ENCODE peak calls at places on chromosomes 2 and 18, in nine cellular contexts. A is neuronal stem cell, H is right lobe of liver, K is stomach, Z is H7, J is ovary, M is uterus, V is tibial nerve, T is endothelial cell of umbilical vein. Q is an unnamed sample. For H3K36me3, the result is how much of the 10 kb centered on the place peaks cover.

GRCh38 chr2:157329524-157329923 is 3.9 kb upstream of the ERMN start:
- DNase-seq in J (no peak), M (no peak), T (no peak), A (no peak), Z (no peak), H (peak), V (no peak), K (peak), Q (no peak)

GRCh38 chr2:218781691-218782528 is at the start of gene CYP27A1:
- DNase-seq in A (peak), T (peak), M (peak), Z (peak), J (peak), V (peak), H (peak), K (peak), Q (no peak)

GRCh38 chr2:66814916-66815315 is 380.0 kb downstream of the MEIS1 start:
- DNase-seq in M (no peak), T (no peak), J (no peak), K (no peak), Z (no peak), A (no peak), V (no peak), H (no peak), Q (no peak)

GRCh38 chr2:100621371-100621910 is 58.6 kb downstream of the PDCL3 start:
- DNase-seq in V (no peak), Z (no peak), K (no peak), T (no peak), H (no peak), J (no peak), M (no peak), A (no peak), Q (no peak)

GRCh38 chr2:36459725-36460137 is 104.2 kb downstream of the CRIM1 start:
- DNase-seq in Z (peak), J (no peak), V (no peak), T (peak), A (peak), M (no peak), H (no peak), K (peak), Q (peak)

GRCh38 chr2:127050803-127051115 is 56.2 kb downstream of the BIN1 start:
- DNase-seq in T (no peak), K (no peak), M (no peak), V (no peak), A (no peak), H (no peak), Z (no peak), J (no peak), Q (no peak)

GRCh38 chr2:159891917-159892691 is 94.1 kb upstream of the CD302 start:
- DNase-seq in M (no peak), Z (no peak), K (no peak), H (no peak), V (no peak), A (no peak), T (peak), J (no peak), Q (no peak)

GRCh38 chr2:187586091-187586632 is 31.9 kb upstream of the TFPI start:
- DNase-seq in A (no peak), M (no peak), H (no peak), J (no peak), T (peak), V (no peak), Z (no peak), K (no peak), Q (no peak)

GRCh38 chr2:177900091-177900490 is 172.5 kb downstream of the PDE11A start:
- DNase-seq in J (no peak), H (no peak), M (no peak), A (no peak), K (no peak), T (no peak), V (no peak), Z (no peak), Q (no peak)

GRCh38 chr2:214135966-214136365 is 274.9 kb upstream of the VWC2L start:
- DNase-seq in M (no peak), T (no peak), H (no peak), K (no peak), J (no peak), V (no peak), A (no peak), Z (no peak), Q (no peak)

GRCh38 chr2:45237128-45237527 is 227.9 kb upstream of the SIX2 start:
- DNase-seq in H (no peak), Z (no peak), V (no peak), K (no peak), T (no peak), M (no peak), A (no peak), J (no peak), Q (no peak)

GRCh38 chr2:45734952-45735351 is 83.5 kb downstream of the PRKCE start:
- DNase-seq in M (no peak), H (no peak), T (no peak), Z (no peak), J (no peak), K (no peak), V (no peak), A (no peak), Q (no peak)

GRCh38 chr2:197293252-197294007 is 17.1 kb downstream of the ANKRD44 start:
- DNase-seq in A (no peak), H (no peak), M (no peak), V (no peak), K (no peak), Z (no peak), T (no peak), J (no peak), Q (no peak)

GRCh38 chr18:33923980-33924379 is 300.7 kb downstream of the NOL4 start:
- DNase-seq in J (no peak), T (no peak), K (no peak), M (no peak), H (no peak), Z (no peak), A (no peak), V (no peak), Q (no peak)

DNA sequence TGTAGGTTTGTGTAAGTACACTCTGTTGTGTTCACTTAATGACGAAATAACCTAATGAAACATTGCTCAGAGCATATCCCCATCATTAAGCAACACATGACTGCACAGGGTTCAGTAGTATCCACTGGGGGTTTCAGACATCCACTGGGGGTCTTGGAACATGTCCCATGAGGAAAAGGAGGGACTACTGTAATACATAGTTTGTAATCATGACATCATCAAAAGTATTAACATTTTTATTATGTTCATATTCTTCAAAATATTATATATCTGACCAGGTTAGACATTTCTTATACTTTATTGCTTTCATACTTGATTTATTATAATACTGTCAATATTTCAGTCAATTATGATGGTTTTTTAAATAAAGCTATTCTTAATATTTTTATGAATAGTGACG is 54.4 kb upstream of the EMILIN2 start:
- DNase-seq in T (no peak), H (no peak), Z (no peak), M (no peak), K (no peak), A (no peak), J (no peak), V (no peak), Q (no peak)
- H3K36me3 ChIP-seq in T (under half), H (under half), Z (under half), M (under half), K (half or more), A (under half), J (under half), V (under half), Q (under half)

GRCh38 chr2:6916224-6916623 is 988 bp upstream of the RNF144A start:
- DNase-seq in T (no peak), Z (no peak), A (no peak), M (no peak), K (no peak), V (no peak), H (no peak), J (no peak), Q (no peak)

GRCh38 chr2:6917071-6917760 is at the start of gene RNF144A:
- DNase-seq in A (peak), H (peak), J (peak), M (peak), T (peak), V (peak), K (peak), Z (peak), Q (peak)

GRCh38 chr2:6916736-6917070 is 509 bp upstream of the RNF144A start:
- DNase-seq in H (no peak), J (no peak), T (no peak), A (no peak), K (no peak), Z (no peak), V (no peak), M (no peak), Q (no peak)

GRCh38 chr2:6919912-6920905 is 3.0 kb downstream of the RNF144A start:
- DNase-seq in M (no peak), J (peak), T (no peak), K (no peak), V (no peak), H (no peak), Z (no peak), A (no peak), Q (no peak)

GRCh38 chr2:6917761-6918421 is 679 bp downstream of the RNF144A start:
- DNase-seq in K (no peak), H (peak), J (peak), Z (no peak), M (peak), V (no peak), A (peak), T (no peak), Q (peak)
- H3K4me3 ChIP-seq in K (peak), H (peak), J (peak), Z (peak), M (peak), V (peak), A (peak), T (peak), Q (peak)

GRCh38 chr2:106107509-106108131 is 86.5 kb downstream of the UXS1 start:
- DNase-seq in A (no peak), V (no peak), M (no peak), H (no peak), K (no peak), J (no peak), Z (no peak), T (no peak), Q (no peak)

GRCh38 chr2:106105151-106105922 is 88.8 kb downstream of the UXS1 start:
- DNase-seq in H (no peak), K (no peak), J (no peak), A (no peak), V (no peak), Z (no peak), T (no peak), M (no peak), Q (no peak)

GRCh38 chr2:106108351-106108750 is 85.8 kb downstream of the UXS1 start:
- DNase-seq in M (no peak), V (no peak), T (peak), A (no peak), K (no peak), H (no peak), J (peak), Z (no peak), Q (no peak)

GRCh38 chr2:106108791-106109190 is 85.3 kb downstream of the UXS1 start:
- DNase-seq in M (no peak), H (no peak), K (no peak), A (no peak), V (no peak), Z (no peak), T (no peak), J (no peak), Q (no peak)

DNA sequence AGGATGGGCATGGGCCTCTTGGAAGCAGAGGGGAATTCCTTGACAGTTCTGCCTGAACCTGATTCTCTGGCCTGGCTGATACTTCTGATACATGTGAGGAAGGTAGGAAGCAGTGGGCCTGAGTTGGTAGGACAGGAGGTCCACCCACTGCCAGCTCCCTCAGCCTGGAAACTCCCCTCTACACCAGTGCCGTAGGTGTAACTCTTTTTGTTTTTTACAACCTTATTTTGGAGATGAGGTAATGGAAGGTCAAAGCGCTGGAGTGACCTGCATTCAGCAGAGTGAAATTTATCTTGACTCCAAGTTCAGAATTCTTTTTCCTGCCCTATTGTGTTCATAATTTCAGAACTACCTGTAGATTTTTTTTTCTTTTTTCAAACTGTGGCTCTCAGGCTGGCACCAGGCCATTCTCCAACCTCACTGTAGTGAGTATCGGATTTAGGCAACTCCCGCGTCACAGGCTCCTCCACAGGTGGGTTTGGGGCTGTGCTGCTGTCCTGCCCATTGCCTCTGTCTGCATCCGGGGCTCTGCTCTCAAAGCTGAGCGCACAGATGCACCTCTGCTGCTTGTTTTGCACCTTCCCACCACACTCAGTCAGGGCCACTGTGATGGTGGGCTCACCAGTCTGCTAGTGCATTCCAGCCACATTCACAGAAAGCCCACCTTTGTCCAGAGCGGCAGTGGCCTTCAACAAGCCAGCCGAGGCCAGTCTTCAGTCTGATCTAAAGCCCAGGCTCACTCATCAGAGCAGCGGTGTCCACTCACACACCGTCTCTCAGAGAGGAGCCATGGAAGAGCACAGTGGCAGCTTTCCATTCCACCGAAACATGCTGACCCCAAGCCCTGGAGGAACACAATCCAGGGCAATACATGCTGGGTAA is 87.2 kb downstream of the UXS1 start:
- DNase-seq in J (no peak), V (no peak), M (no peak), K (no peak), A (no peak), H (no peak), Z (no peak), T (no peak), Q (no peak)
- H3K36me3 ChIP-seq in J (under half), V (under half), M (under half), K (under half), A (under half), H (under half), Z (under half), T (under half), Q (under half)

DNA sequence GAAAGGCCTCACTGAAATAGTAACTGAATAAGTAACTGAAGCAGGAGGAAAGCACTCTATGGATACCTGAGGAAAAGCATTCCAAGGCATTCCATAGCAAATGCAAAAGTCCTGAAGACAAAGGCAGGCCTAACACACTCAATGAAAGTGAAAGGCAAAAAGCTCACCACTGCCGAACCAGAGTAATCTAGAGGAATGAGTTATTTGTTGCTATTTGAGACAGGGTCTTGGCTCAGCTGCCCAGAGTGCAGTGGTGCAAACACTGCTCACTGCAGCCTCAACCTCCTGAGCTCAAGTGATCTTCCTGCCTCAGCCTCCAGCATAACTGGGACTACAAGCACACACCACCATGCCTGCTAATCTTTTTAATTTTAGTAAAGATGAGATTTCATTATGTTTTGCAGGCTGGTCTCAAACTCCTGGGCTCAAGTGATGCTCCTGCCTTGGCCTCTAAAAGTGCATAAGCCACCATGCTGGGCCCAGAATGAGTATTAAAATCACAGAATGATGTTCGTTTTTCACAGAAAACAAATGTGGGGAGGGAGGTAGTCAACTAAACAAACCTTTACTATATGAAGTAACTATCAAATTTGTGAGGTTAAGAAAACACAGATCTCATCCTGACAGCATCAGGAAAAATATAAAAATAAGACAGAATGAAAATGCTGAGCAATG is 17.9 kb downstream of the PIAS2 start:
- DNase-seq in V (no peak), Z (peak), J (no peak), K (no peak), T (no peak), M (no peak), A (peak), H (no peak), Q (peak)
- H3K4me3 ChIP-seq in V (no peak), Z (no peak), J (no peak), K (no peak), T (no peak), M (no peak), A (no peak), H (no peak), Q (no peak)

GRCh38 chr2:79210274-79210917 is 50.8 kb upstream of the REG3A start:
- DNase-seq in A (no peak), V (no peak), J (no peak), Z (no peak), H (no peak), K (no peak), M (no peak), T (no peak), Q (no peak)
- H3K36me3 ChIP-seq in A (under half), V (under half), J (under half), Z (under half), H (under half), K (under half), M (under half), T (under half), Q (under half)

DNA sequence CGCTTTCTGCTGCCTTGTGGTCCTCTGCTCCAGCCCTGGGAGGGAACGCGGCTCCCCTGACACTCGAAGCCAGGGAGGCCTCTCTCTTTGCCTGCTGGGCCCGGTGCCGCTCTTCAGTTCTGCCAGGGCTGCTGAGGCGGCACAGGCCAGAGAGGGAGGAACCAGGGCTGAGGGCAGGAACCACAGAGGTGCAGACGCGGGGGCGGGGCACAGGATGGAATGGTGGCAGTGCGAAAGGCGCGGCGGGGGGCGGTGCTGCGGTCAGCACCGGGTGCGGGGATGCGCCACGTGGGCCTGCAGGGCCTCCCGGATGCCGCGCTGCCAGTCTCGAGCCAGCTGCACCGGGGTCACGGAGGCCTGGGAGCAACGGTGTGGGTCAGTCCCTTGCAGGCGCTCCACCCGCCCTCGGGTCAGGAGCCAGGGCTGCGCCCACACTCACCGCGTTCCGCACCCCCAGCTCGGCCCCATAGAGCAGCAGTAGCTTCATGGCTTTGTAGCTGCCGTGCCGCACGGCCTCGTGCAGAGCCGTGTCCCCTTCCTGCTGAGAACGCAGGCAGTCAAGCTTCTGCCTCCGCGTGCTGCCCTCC is 4.4 kb downstream of the ANKRD23 start:
- DNase-seq in T (no peak), K (peak), M (no peak), V (no peak), H (no peak), J (peak), A (no peak), Z (peak), Q (no peak)
- H3K4me3 ChIP-seq in T (no peak), K (peak), M (no peak), V (no peak), H (no peak), J (no peak), A (no peak), Z (no peak), Q (no peak)

GRCh38 chr2:96831679-96832078 is 12.1 kb downstream of the ANKRD23 start:
- DNase-seq in J (no peak), M (no peak), T (no peak), Z (peak), A (no peak), H (peak), K (no peak), V (no peak), Q (no peak)

GRCh38 chr2:96830064-96830562 is 13.7 kb downstream of the ANKRD23 start:
- DNase-seq in M (no peak), K (no peak), T (no peak), V (no peak), J (no peak), A (no peak), Z (no peak), H (no peak), Q (no peak)

GRCh38 chr2:96828436-96828835 is 12.4 kb downstream of the CNNM3 start:
- DNase-seq in J (no peak), V (no peak), A (no peak), H (no peak), K (no peak), M (no peak), T (no peak), Z (no peak), Q (no peak)

GRCh38 chr2:96826546-96827278 is 10.6 kb downstream of the CNNM3 start:
- DNase-seq in Z (no peak), H (no peak), V (no peak), T (no peak), K (no peak), M (no peak), A (no peak), J (no peak), Q (no peak)

DNA sequence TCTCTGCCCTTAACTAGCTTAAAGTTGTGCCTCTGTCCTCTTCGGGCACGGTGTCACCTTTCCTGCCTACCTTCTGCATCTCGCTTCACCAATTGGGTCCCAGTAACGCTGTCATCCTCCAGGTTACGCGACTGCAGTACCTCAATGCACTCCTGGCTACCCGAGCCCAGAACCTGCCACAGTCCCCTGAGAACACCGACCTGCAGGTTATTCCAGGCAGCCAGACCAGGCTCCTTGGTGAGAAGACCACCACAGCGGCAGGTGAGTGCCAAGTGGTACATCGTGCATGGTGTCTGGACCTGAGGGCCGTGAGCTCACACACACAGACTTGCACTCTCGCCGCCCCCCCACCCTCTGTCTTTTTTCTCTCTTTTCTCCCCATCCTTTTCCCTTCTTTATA is 12.8 kb downstream of the CNNM3 start:
- DNase-seq in Z (no peak), J (no peak), V (no peak), M (no peak), K (no peak), T (no peak), H (no peak), A (no peak), Q (no peak)
- H3K36me3 ChIP-seq in Z (under half), J (under half), V (under half), M (under half), K (half or more), T (under half), H (under half), A (under half), Q (half or more)

GRCh38 chr18:710418-711300 is 1.8 kb downstream of the ENOSF1 start:
- DNase-seq in J (no peak), A (no peak), K (no peak), Z (no peak), H (no peak), V (no peak), T (no peak), M (no peak), Q (no peak)
- H3K4me3 ChIP-seq in J (no peak), A (no peak), K (peak), Z (no peak), H (peak), V (peak), T (peak), M (peak), Q (peak)

GRCh38 chr2:65172994-65173790 is 43.3 kb upstream of the RAB1A start:
- DNase-seq in J (no peak), M (no peak), T (no peak), A (no peak), V (no peak), Z (no peak), K (no peak), H (no peak), Q (no peak)
- H3K36me3 ChIP-seq in J (under half), M (under half), T (under half), A (under half), V (under half), Z (under half), K (under half), H (under half), Q (under half)